ENCODE peak calls at places on chromosomes 6 and 20, in six cellular contexts. Y is heart left ventricle, C is endothelial cell of umbilical vein, G is transverse colon, X is adrenal gland, N is H54. L is an unnamed sample.

GRCh38 chr6:78910611-78911134 is 43.3 kb downstream of the IRAK1BP1 start:
- DNase-seq in Y (peak), C (peak), G (peak), X (no peak), N (no peak), L (peak)

GRCh38 chr20:13546497-13547131 is 92.1 kb downstream of the TASP1 start:
- DNase-seq in Y (peak), C (peak), G (peak), X (peak), N (peak), L (peak)

GRCh38 chr6:79602859-79603258 is 28.3 kb upstream of the SH3BGRL2 start:
- DNase-seq in Y (no peak), C (no peak), G (no peak), X (no peak), N (no peak), L (no peak)

GRCh38 chr20:57180954-57181353 is 85.5 kb downstream of the BMP7 start:
- DNase-seq in Y (no peak), C (no peak), G (no peak), X (no peak), N (no peak), L (peak)

GRCh38 chr20:44616604-44616964 is 34.2 kb downstream of the PKIG start:
- DNase-seq in Y (peak), C (no peak), G (peak), X (no peak), N (no peak), L (no peak)

GRCh38 chr6:85670573-85670972 is 27.9 kb upstream of the SYNCRIP start:
- DNase-seq in Y (no peak), C (peak), G (no peak), X (peak), N (no peak), L (no peak)

GRCh38 chr20:1929460-1929859 is 34.3 kb downstream of the SIRPA start:
- DNase-seq in Y (no peak), C (no peak), G (no peak), X (no peak), N (no peak), L (no peak)

GRCh38 chr6:119129148-119129967 is 50.9 kb upstream of the FAM184A start:
- DNase-seq in Y (no peak), C (peak), G (no peak), X (no peak), N (no peak), L (peak)

GRCh38 chr6:16948376-16948775 is 153.5 kb upstream of the STMND1 start:
- DNase-seq in Y (no peak), C (no peak), G (no peak), X (no peak), N (no peak), L (no peak)

GRCh38 chr20:63977392-63978276 is 1.8 kb downstream of the SAMD10 start:
- DNase-seq in Y (peak), C (no peak), G (no peak), X (no peak), N (peak), L (peak)

GRCh38 chr6:166381381-166381732 is 1.4 kb downstream of the MPC1 start:
- DNase-seq in Y (no peak), C (no peak), G (no peak), X (no peak), N (no peak), L (no peak)

GRCh38 chr20:59682603-59683002 is 78.3 kb downstream of the PHACTR3 start:
- DNase-seq in Y (no peak), C (no peak), G (no peak), X (no peak), N (no peak), L (no peak)

GRCh38 chr6:28943557-28944411 is 20.0 kb upstream of the TRIM27 start:
- DNase-seq in Y (peak), C (peak), G (peak), X (peak), N (no peak), L (peak)

GRCh38 chr20:43749734-43750294 is 23.0 kb upstream of the GTSF1L start:
- DNase-seq in Y (peak), C (peak), G (peak), X (peak), N (peak), L (peak)

GRCh38 chr6:104509355-104509754 is 350.4 kb downstream of the HACE1 start:
- DNase-seq in Y (no peak), C (no peak), G (no peak), X (no peak), N (no peak), L (no peak)

GRCh38 chr6:137776786-137777185 is 90.3 kb upstream of the TNFAIP3 start:
- DNase-seq in Y (no peak), C (peak), G (peak), X (no peak), N (no peak), L (no peak)

GRCh38 chr6:147222160-147222838 is 18.1 kb downstream of the STXBP5 start:
- DNase-seq in Y (no peak), C (peak), G (no peak), X (no peak), N (no peak), L (no peak)

DNA sequence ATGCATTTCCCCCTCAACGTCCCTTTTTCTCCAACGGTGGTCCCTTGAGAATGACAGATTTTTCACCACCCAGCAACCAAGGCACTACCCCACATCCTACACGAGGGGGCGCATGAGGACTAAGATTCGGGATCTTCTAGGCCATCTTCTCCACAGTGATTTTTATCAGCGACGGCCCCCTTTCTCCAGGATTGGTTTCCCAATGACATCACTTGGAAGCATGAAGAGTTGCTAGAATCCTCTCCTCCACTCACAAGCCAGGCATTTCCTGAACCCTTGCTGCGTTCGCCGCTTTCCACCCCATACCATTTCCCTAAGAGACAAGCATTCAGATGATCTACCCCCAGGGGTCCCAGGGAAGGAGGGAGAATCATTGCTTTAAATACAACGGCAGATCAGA is 252.0 kb downstream of the HIVEP2 start:
- DNase-seq in Y (peak), C (peak), G (peak), X (peak), N (peak), L (peak)
- TF ChIP-seq POLR2A in Y (no peak), C (no peak), G (no peak), X (no peak), N (no peak), L (no peak)

GRCh38 chr6:21588812-21589811 is 4.4 kb upstream of the SOX4 start:
- DNase-seq in Y (peak), C (peak), G (peak), X (peak), N (peak), L (peak)
- TF ChIP-seq POLR2A in Y (no peak), C (peak), G (peak), X (no peak), N (peak), L (peak)

DNA sequence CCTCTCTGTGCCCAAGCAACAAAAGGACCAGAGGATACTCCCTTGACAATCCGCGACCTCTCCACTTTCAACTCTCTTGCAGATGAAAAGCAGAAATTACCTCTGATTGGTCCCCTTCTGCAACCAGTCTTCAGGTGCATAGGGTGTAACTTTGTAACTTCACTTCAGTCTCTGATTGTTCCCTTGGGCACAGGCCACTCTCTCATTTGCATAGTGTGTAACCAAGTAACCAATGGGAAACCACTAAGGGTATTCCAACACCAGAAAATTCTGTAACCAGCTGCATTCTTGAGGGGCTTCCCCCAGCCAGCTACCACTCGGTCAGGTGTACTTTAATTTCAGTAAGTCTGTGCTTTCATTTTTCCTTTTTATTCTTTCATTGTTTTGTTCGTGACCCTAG is 4.4 kb upstream of the RAET1L start:
- DNase-seq in Y (no peak), C (no peak), G (no peak), X (no peak), N (no peak), L (no peak)
- TF ChIP-seq POLR2A in Y (no peak), C (no peak), G (no peak), X (no peak), N (no peak), L (no peak)

GRCh38 chr6:25405442-25405841 is 126.3 kb downstream of the CARMIL1 start:
- DNase-seq in Y (no peak), C (no peak), G (no peak), X (no peak), N (no peak), L (no peak)

GRCh38 chr6:25402125-25402524 is 123.0 kb downstream of the CARMIL1 start:
- DNase-seq in Y (no peak), C (no peak), G (no peak), X (no peak), N (no peak), L (no peak)

GRCh38 chr6:25404094-25404493 is 124.9 kb downstream of the CARMIL1 start:
- DNase-seq in Y (no peak), C (no peak), G (peak), X (no peak), N (no peak), L (no peak)

GRCh38 chr6:25403150-25403549 is 124.0 kb downstream of the CARMIL1 start:
- DNase-seq in Y (no peak), C (no peak), G (no peak), X (no peak), N (no peak), L (no peak)

GRCh38 chr6:25404693-25405169 is 125.6 kb downstream of the CARMIL1 start:
- DNase-seq in Y (no peak), C (peak), G (peak), X (no peak), N (no peak), L (no peak)
- TF ChIP-seq POLR2A in Y (no peak), C (no peak), G (no peak), X (no peak), N (no peak), L (no peak)

L was measured in body of pancreas.